ENCODE peak calls at places on chromosomes 6 and 20, in seven cellular contexts. G is H9, U is thoracic aorta, L is uterus, H is caudate nucleus, E is PC-9, D is heart left ventricle. B is an unnamed sample.

GRCh38 chr20:61443541-61444126 is 191.6 kb downstream of the CDH4 start:
- DNase-seq in G (no peak), U (no peak), L (no peak), H (no peak), E (no peak), D (no peak), B (no peak)

GRCh38 chr6:111294374-111294967 is 188.5 kb downstream of the REV3L start:
- DNase-seq in G (no peak), U (no peak), L (no peak), H (no peak), E (no peak), D (no peak), B (no peak)

GRCh38 chr6:144349690-144350132 is 64.6 kb downstream of the UTRN start:
- DNase-seq in G (no peak), U (no peak), L (no peak), H (no peak), E (peak), D (no peak), B (no peak)

GRCh38 chr6:12956991-12957320 is 240.4 kb downstream of the PHACTR1 start:
- DNase-seq in G (no peak), U (no peak), L (no peak), H (peak), E (no peak), D (no peak), B (no peak)

GRCh38 chr6:110529355-110529754 is 52.9 kb upstream of the SLC22A16 start:
- DNase-seq in G (no peak), U (no peak), L (no peak), H (no peak), E (peak), D (no peak), B (no peak)

GRCh38 chr20:58891686-58892125 is 39.2 kb downstream of the GNAS start:
- DNase-seq in G (peak), U (no peak), L (peak), H (no peak), E (no peak), D (no peak), B (peak)

GRCh38 chr20:15188415-15188814 is 851.0 kb upstream of the FLRT3 start:
- DNase-seq in G (no peak), U (no peak), L (no peak), H (no peak), E (no peak), D (no peak), B (no peak)

GRCh38 chr6:68975064-68975463 is 340.0 kb downstream of the ADGRB3 start:
- DNase-seq in G (peak), U (no peak), L (no peak), H (peak), E (no peak), D (peak), B (peak)

GRCh38 chr20:10798811-10799210 is 125.0 kb upstream of the JAG1 start:
- DNase-seq in G (no peak), U (no peak), L (no peak), H (no peak), E (no peak), D (no peak), B (no peak)

GRCh38 chr6:148175511-148176188 is 167.0 kb upstream of the SASH1 start:
- DNase-seq in G (no peak), U (no peak), L (no peak), H (no peak), E (no peak), D (no peak), B (no peak)

GRCh38 chr6:101386982-101387381 is 6.5 kb upstream of the GRIK2 start:
- DNase-seq in G (peak), U (no peak), L (no peak), H (no peak), E (no peak), D (no peak), B (no peak)

GRCh38 chr6:2919886-2920285 is 16.8 kb upstream of the SERPINB9 start:
- DNase-seq in G (no peak), U (no peak), L (no peak), H (no peak), E (no peak), D (no peak), B (no peak)

GRCh38 chr6:143501851-143502250 is 9.7 kb downstream of the FUCA2 start:
- DNase-seq in G (no peak), U (no peak), L (no peak), H (no peak), E (no peak), D (no peak), B (no peak)

GRCh38 chr6:138944412-138944811 is 43.6 kb downstream of the REPS1 start:
- DNase-seq in G (no peak), U (no peak), L (no peak), H (no peak), E (peak), D (no peak), B (no peak)

GRCh38 chr20:63232235-63233060 is 3.3 kb upstream of the BIRC7 start:
- DNase-seq in G (no peak), U (no peak), L (no peak), H (no peak), E (peak), D (no peak), B (no peak)

GRCh38 chr20:57308451-57309410 is 20.9 kb upstream of the SPO11 start:
- DNase-seq in G (no peak), U (no peak), L (no peak), H (no peak), E (peak), D (no peak), B (no peak)

GRCh38 chr6:110448846-110449544 is 27.4 kb downstream of the SLC22A16 start:
- DNase-seq in G (no peak), U (no peak), L (no peak), H (no peak), E (no peak), D (no peak), B (no peak)

GRCh38 chr6:138017156-138017757 is 90.0 kb downstream of the PERP start:
- DNase-seq in G (no peak), U (no peak), L (no peak), H (no peak), E (no peak), D (no peak), B (no peak)

GRCh38 chr6:15132854-15133670 is 112.8 kb upstream of the JARID2 start:
- DNase-seq in G (no peak), U (no peak), L (peak), H (no peak), E (peak), D (no peak), B (no peak)

GRCh38 chr6:68615965-68616364 is 19.1 kb upstream of the ADGRB3 start:
- DNase-seq in G (no peak), U (no peak), L (no peak), H (no peak), E (no peak), D (no peak), B (no peak)

GRCh38 chr6:47047479-47048411 is 5.6 kb upstream of the ADGRF1 start:
- DNase-seq in G (peak), U (no peak), L (peak), H (peak), E (peak), D (peak), B (peak)

GRCh38 chr20:56626367-56627121 is 2.6 kb upstream of the TFAP2C start:
- DNase-seq in G (peak), U (no peak), L (no peak), H (no peak), E (peak), D (no peak), B (peak)

GRCh38 chr20:14989891-14990290 is 652.5 kb upstream of the FLRT3 start:
- DNase-seq in G (no peak), U (no peak), L (no peak), H (no peak), E (no peak), D (no peak), B (no peak)

GRCh38 chr6:118086189-118086588 is 179.1 kb downstream of the SLC35F1 start:
- DNase-seq in G (no peak), U (no peak), L (no peak), H (no peak), E (no peak), D (no peak), B (no peak)

GRCh38 chr6:11317885-11318771 is 85.7 kb upstream of the NEDD9 start:
- DNase-seq in G (no peak), U (peak), L (peak), H (peak), E (peak), D (peak), B (no peak)

GRCh38 chr20:32018269-32019155 is 8.3 kb downstream of the CCM2L start:
- DNase-seq in G (peak), U (no peak), L (peak), H (no peak), E (peak), D (peak), B (peak)

GRCh38 chr6:78947962-78948361 is 80.6 kb downstream of the IRAK1BP1 start:
- DNase-seq in G (no peak), U (no peak), L (no peak), H (no peak), E (peak), D (no peak), B (no peak)

GRCh38 chr6:169800668-169801395 is 49.4 kb downstream of the ERMARD start:
- DNase-seq in G (peak), U (no peak), L (no peak), H (peak), E (peak), D (no peak), B (no peak)

GRCh38 chr20:19830351-19830750 is 72.3 kb downstream of the RIN2 start:
- DNase-seq in G (no peak), U (no peak), L (no peak), H (no peak), E (no peak), D (no peak), B (no peak)

GRCh38 chr20:44810391-44811149 is at the start of gene RIMS4:
- DNase-seq in G (peak), U (no peak), L (no peak), H (peak), E (no peak), D (no peak), B (peak)

GRCh38 chr6:144585217-144585814 is 300.2 kb downstream of the UTRN start:
- DNase-seq in G (no peak), U (no peak), L (no peak), H (no peak), E (peak), D (no peak), B (peak)

GRCh38 chr20:64212750-64213149 is 42.8 kb upstream of the PCMTD2 start:
- DNase-seq in G (no peak), U (no peak), L (peak), H (peak), E (no peak), D (peak), B (no peak)

GRCh38 chr6:158283304-158284005 is 28.8 kb upstream of the TULP4 start:
- DNase-seq in G (peak), U (no peak), L (no peak), H (no peak), E (no peak), D (no peak), B (no peak)

GRCh38 chr6:141598487-141598886 is 534.2 kb upstream of the GJE1 start:
- DNase-seq in G (no peak), U (no peak), L (no peak), H (no peak), E (no peak), D (no peak), B (no peak)

GRCh38 chr6:11769816-11770545 is 8.6 kb downstream of the ADTRP start:
- DNase-seq in G (peak), U (no peak), L (no peak), H (no peak), E (peak), D (no peak), B (no peak)

GRCh38 chr6:130575971-130576370 is 210.2 kb downstream of the TMEM200A start:
- DNase-seq in G (no peak), U (no peak), L (no peak), H (no peak), E (no peak), D (no peak), B (no peak)

GRCh38 chr20:48784273-48784641 is 43.5 kb downstream of the PREX1 start:
- DNase-seq in G (no peak), U (no peak), L (no peak), H (no peak), E (no peak), D (no peak), B (no peak)

GRCh38 chr6:77401231-77401630 is 62.1 kb downstream of the HTR1B start:
- DNase-seq in G (no peak), U (no peak), L (no peak), H (no peak), E (no peak), D (no peak), B (no peak)

GRCh38 chr6:77397561-77397960 is 65.7 kb downstream of the HTR1B start:
- DNase-seq in G (no peak), U (no peak), L (no peak), H (no peak), E (no peak), D (no peak), B (no peak)

GRCh38 chr6:77403424-77403823 is 59.9 kb downstream of the HTR1B start:
- DNase-seq in G (no peak), U (no peak), L (no peak), H (no peak), E (peak), D (no peak), B (no peak)
- H3K27ac ChIP-seq in G (no peak), U (no peak), L (no peak), H (no peak), E (no peak), D (no peak), B (peak)

DNA sequence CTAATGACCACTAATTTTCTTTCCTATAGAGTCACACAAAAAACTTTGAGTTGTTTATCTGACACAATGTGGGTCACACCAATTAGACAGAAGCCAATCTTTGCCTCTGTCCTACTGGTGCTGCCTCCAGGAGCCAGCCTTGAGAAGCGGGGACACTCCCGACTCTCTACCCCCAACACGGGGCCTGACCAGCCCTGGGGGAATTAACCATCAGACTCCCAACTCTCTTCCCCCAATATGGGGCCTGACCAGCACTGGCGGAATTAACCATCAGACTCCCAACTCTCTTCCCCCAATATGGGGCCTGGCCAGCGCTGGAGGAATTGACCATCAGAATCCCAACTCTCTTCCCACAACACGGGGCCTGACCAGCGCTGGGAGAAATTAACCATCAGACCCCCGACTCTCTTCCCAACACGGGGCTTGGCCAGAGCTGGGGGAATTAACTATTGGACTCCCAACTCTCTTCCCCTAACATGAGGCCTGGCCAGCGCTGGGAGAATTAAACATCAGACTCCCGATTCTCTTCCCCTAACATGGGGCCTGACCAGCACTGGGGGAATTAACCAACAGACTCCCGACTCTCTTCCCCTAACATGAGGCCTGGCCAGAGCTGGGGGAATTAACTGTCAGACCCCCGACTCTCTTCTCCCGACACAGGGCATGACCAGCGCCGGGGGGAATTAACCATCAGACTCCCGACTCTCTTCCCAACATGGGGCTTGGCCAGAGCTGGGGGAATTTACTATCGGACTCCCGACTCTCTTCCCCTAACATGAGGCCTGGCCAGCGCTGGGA is 12.5 kb downstream of the CST7 start:
- DNase-seq in G (peak), U (no peak), L (no peak), H (no peak), E (no peak), D (no peak), B (no peak)
- H3K27ac ChIP-seq in G (no peak), U (no peak), L (no peak), H (no peak), E (no peak), D (no peak), B (no peak)

GRCh38 chr6:134551245-134551960 is 233.5 kb upstream of the SGK1 start:
- DNase-seq in G (no peak), U (no peak), L (no peak), H (no peak), E (peak), D (no peak), B (no peak)
- H3K27ac ChIP-seq in G (no peak), U (no peak), L (no peak), H (no peak), E (no peak), D (no peak), B (peak)

GRCh38 chr20:55200317-55200716 is 724.9 kb downstream of the DOK5 start:
- DNase-seq in G (no peak), U (no peak), L (no peak), H (no peak), E (no peak), D (no peak), B (no peak)
- H3K27ac ChIP-seq in G (no peak), U (no peak), L (no peak), H (no peak), E (no peak), D (no peak), B (no peak)

DNA sequence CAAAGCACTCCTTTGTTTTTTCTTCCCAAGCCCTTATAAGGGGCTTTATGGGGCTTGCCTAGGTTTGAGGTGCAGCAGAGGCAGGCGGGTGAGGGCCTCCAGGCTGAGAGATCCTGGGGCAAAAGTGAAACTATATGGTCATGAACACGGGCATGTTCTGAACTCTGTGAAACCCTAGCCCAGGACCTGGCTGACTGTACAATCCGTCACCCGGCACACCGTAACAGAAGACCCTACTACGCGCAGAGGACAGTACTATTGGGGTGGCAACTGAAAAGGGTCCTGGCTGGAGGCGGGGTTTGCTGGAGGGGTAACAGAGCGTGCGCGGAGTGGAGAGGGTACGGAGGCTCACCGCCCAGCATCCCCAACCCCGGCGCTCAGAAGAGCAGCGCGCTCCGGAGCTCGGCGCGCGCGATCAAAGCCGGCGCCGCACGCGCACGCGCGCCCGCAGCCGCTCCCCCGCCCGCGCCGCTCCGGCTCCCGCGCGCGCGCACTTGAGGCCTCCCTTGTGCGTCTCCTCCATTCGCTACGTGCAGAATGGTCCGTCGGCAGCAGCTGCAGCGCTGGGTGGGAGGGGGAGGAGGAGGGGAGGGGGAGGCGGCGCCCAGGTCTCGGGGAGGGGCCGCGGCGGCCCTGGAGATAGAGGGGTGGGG is 54.2 kb downstream of the MRPL14 start:
- DNase-seq in G (peak), U (peak), L (peak), H (no peak), E (peak), D (peak), B (peak)
- H3K27ac ChIP-seq in G (no peak), U (peak), L (peak), H (no peak), E (peak), D (peak), B (peak)

GRCh38 chr6:155155787-155156447 is 107.9 kb upstream of the CLDN20 start:
- DNase-seq in G (no peak), U (no peak), L (no peak), H (no peak), E (peak), D (no peak), B (no peak)
- H3K27ac ChIP-seq in G (no peak), U (no peak), L (no peak), H (no peak), E (no peak), D (no peak), B (no peak)

GRCh38 chr6:163963205-163964120 is 548.9 kb downstream of the QKI start:
- DNase-seq in G (no peak), U (no peak), L (no peak), H (no peak), E (no peak), D (peak), B (no peak)
- H3K27ac ChIP-seq in G (no peak), U (no peak), L (no peak), H (no peak), E (no peak), D (peak), B (no peak)

DNA sequence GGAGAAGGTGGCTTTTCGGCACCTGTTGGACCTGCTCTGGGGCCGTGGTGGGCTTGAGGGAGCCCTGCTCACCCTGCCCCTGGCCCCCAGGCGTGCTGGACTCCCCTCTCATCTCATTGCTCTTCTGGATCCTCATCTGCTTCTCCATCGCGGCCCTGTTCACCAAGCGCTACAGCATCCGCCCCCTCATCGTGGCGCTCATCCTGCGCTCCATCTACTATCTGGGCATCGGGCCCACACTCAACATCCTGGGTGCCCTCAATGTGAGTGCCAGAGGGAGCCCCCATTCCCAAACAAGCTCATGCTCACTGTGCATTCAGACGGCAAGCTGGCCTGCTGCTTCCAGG is 22.4 kb downstream of the UQCC2 start:
- DNase-seq in G (no peak), U (no peak), L (no peak), H (no peak), E (no peak), D (no peak), B (no peak)
- H3K27ac ChIP-seq in G (no peak), U (no peak), L (no peak), H (no peak), E (no peak), D (no peak), B (no peak)

GRCh38 chr6:6319947-6320811 is at the start of gene F13A1:
- DNase-seq in G (peak), U (no peak), L (no peak), H (no peak), E (no peak), D (no peak), B (no peak)

GRCh38 chr6:6317386-6317785 is 3.1 kb downstream of the F13A1 start:
- DNase-seq in G (no peak), U (no peak), L (no peak), H (no peak), E (no peak), D (no peak), B (no peak)

GRCh38 chr6:6317825-6318733 is 2.4 kb downstream of the F13A1 start:
- DNase-seq in G (peak), U (no peak), L (no peak), H (no peak), E (no peak), D (peak), B (no peak)

GRCh38 chr6:6323352-6323751 is 2.9 kb upstream of the F13A1 start:
- DNase-seq in G (no peak), U (no peak), L (no peak), H (no peak), E (no peak), D (no peak), B (no peak)

GRCh38 chr6:6320901-6321300 is 439 bp upstream of the F13A1 start:
- DNase-seq in G (peak), U (no peak), L (no peak), H (no peak), E (no peak), D (no peak), B (no peak)
- H3K27ac ChIP-seq in G (no peak), U (no peak), L (no peak), H (no peak), E (no peak), D (no peak), B (no peak)